ENCODE peak calls at places on chromosome 20, in four cellular contexts. X is H9, V is PC-3, I is HL-60. M is an unnamed sample.

GRCh38 chr20:8144282-8145245 is 12.5 kb downstream of the PLCB1 start:
- DNase-seq in X (peak), I (peak), V (peak), M (no peak)

GRCh38 chr20:20207291-20207690 is 155.0 kb downstream of the CFAP61 start:
- DNase-seq in V (no peak), X (peak), I (no peak), M (no peak)

GRCh38 chr20:15179426-15180190 is 842.2 kb upstream of the FLRT3 start:
- DNase-seq in X (no peak), I (no peak), V (no peak), M (no peak)

GRCh38 chr20:63501818-63502670 is 3.2 kb upstream of the EEF1A2 start:
- DNase-seq in I (no peak), X (peak), V (no peak), M (no peak)

GRCh38 chr20:11807070-11807741 is 110.5 kb upstream of the BTBD3 start:
- DNase-seq in X (no peak), V (peak), I (no peak), M (no peak)

GRCh38 chr20:32544893-32545840 is 40.0 kb downstream of the NOL4L start:
- DNase-seq in V (no peak), I (no peak), X (no peak), M (no peak)

GRCh38 chr20:61289166-61289565 is 37.1 kb downstream of the CDH4 start:
- DNase-seq in I (no peak), X (no peak), V (no peak), M (no peak)

GRCh38 chr20:39822667-39823066 is 860.5 kb downstream of the DHX35 start:
- DNase-seq in V (no peak), I (no peak), X (no peak), M (no peak)

GRCh38 chr20:44153636-44154043 is 33.3 kb downstream of the JPH2 start:
- DNase-seq in X (no peak), I (no peak), V (peak), M (no peak)

GRCh38 chr20:58640446-58640845 is 10.6 kb upstream of the STX16 start:
- DNase-seq in I (no peak), V (peak), X (no peak), M (no peak)

GRCh38 chr20:35743693-35744491 is 1.8 kb upstream of the RBM39 start:
- DNase-seq in I (peak), X (no peak), V (no peak), M (peak)

GRCh38 chr20:44491635-44492395 is 16.1 kb downstream of the TTPAL start:
- DNase-seq in V (no peak), X (no peak), I (no peak), M (no peak)

GRCh38 chr20:20411382-20411781 is 43.5 kb downstream of the INSM1 start:
- DNase-seq in V (no peak), X (no peak), I (no peak), M (no peak)

GRCh38 chr20:19802492-19803158 is 44.6 kb downstream of the RIN2 start:
- DNase-seq in I (no peak), X (peak), V (peak), M (no peak)

GRCh38 chr20:44552950-44553908 is 29.1 kb upstream of the PKIG start:
- DNase-seq in X (no peak), V (peak), I (no peak), M (no peak)

GRCh38 chr20:40706977-40707582 is 18.0 kb upstream of the MAFB start:
- DNase-seq in I (no peak), V (peak), X (peak), M (peak)

GRCh38 chr20:22248052-22248667 is 336.2 kb downstream of the FOXA2 start:
- DNase-seq in X (no peak), I (no peak), V (peak), M (peak)

GRCh38 chr20:57389695-57390603 is 1.2 kb upstream of the RBM38 start:
- DNase-seq in V (no peak), I (no peak), X (peak), M (peak)

GRCh38 chr20:20939006-20939405 is 167.2 kb downstream of the LINC00237 start:
- DNase-seq in X (no peak), V (no peak), I (peak), M (no peak)

GRCh38 chr20:49394757-49395156 is 87.7 kb downstream of the KCNB1 start:
- DNase-seq in X (no peak), V (no peak), I (no peak), M (no peak)
- TF ChIP-seq CTCF in X (no peak), V (no peak), I (no peak), M (no peak)

DNA sequence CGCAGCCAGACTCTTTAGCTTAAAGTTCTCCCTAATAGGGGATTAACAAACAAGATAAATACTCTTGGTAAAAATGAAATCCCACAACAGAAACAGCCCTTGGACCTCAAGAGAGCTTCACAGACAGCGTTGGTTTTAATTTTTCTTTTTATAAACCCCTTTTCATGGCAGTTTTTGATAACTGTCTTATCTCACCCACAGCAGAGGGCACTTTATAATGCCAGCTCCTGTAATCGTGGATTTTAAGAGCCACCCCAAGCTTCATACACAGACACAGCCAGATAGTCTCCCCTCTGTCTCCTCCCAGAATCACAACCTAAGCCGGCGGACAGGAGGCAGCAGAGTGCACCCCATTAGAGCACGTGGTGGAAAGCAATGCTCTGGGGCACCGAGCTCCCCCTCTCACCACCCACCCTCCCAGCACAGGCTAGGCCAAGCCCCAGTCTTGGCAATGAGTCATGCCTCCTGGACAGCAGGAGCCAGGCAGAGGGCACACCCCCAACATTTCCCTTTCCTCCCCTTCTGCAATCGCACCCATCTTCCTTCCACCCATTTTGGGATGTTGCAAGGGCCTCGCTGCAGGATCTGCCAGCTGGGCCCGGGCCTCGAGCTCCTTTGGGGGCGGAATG is 2.5 kb downstream of the JAG1 start:
- DNase-seq in I (peak), V (peak), X (peak), M (peak)
- TF ChIP-seq CTCF in I (peak), V (peak), X (peak), M (peak)

DNA sequence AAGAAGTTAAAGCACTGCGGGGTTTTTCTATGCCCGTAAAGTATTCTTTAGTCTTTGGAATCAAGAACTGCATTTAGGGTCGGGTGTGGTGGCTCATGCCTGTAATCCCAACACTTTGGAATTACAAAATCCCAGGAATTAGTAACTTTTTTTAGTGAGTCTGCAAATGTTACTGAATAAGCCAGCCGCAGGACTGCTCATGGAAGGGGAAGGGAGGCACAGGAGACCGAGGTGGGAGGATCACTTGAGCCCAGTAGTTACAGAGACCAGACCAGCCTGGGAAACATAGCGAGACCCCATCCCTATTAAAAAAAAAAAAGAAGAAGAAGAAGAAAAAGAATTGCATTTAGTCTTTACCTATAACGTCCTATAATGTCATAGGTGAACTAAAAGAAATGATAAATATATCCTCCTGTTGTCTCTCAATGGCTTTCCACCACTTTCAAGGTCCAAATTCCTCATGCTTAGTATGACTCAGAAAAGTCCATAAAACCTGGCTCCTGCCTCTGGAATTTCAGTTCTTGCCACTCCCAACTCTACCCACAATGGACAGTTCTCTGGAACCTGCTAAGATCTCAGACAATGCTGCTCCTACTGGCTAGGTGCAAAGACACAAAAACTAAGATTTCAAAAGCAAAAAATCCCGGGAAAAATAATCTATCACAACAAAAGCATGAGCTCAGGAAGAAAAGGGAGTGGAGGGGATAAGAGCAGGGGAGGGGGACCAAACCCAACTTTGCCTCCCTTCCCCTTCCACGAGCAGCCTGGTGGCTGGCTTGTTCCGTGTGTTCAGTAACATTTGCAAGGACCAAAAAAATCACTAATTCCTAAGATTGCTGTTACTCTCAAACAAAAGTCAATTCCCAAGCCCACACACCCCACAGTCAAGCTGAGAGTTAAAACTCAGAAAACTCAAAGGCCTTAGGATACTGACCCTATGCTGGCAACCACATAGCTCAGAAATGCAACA is 39.0 kb downstream of the B4GALT5 start:
- DNase-seq in X (no peak), I (no peak), V (peak), M (no peak)
- TF ChIP-seq CTCF in X (no peak), I (no peak), V (peak), M (no peak)

GRCh38 chr20:37781626-37782025 is 87.8 kb downstream of the CTNNBL1 start:
- DNase-seq in I (no peak), V (peak), X (no peak), M (no peak)
- TF ChIP-seq CTCF in I (no peak), V (peak), X (no peak), M (no peak)